ENCODE peak calls at places on chromosomes 4 and X, in ten cellular contexts. R is MM.1S; F is glutamatergic neuron; L is GM23338; Y is CD4-positive, alpha-beta T cell; H is endothelial cell; D is progenitor cell of endocrine pancreas; Q is cardiac muscle cell; P is mammary epithelial cell; B is bronchial epithelial cell. W is an unnamed sample.

GRCh38 chr4:42452823-42453222 is 55.5 kb downstream of the SHISA3 start:
- DNase-seq in P (no peak), H (no peak), Q (no peak), L (no peak), D (no peak), Y (no peak), R (no peak), B (no peak), F (no peak), W (no peak)

GRCh38 chrX:149830192-149830873 is 48.6 kb downstream of the MAGEA9 start:
- DNase-seq in B (peak), D (no peak), L (peak), R (no peak), H (peak), F (peak), Q (peak), Y (no peak), P (peak), W (peak)

GRCh38 chr4:4377683-4378082 is 9.2 kb upstream of the NSG1 start:
- DNase-seq in P (no peak), D (no peak), B (no peak), Y (no peak), F (peak), H (no peak), Q (peak), R (no peak), L (no peak), W (no peak)

GRCh38 chr4:40199999-40200880 is 3.4 kb downstream of the RHOH start:
- DNase-seq in L (no peak), Y (peak), D (no peak), P (peak), R (peak), H (no peak), F (no peak), Q (no peak), B (no peak), W (no peak)

GRCh38 chr4:7183161-7183560 is 9.2 kb upstream of the SORCS2 start:
- DNase-seq in P (no peak), H (no peak), R (no peak), L (no peak), F (no peak), D (no peak), Q (no peak), B (peak), Y (no peak), W (no peak)

GRCh38 chrX:141894733-141895132 is 9.0 kb upstream of the MAGEC1 start:
- DNase-seq in B (no peak), R (no peak), P (no peak), H (no peak), L (no peak), Y (no peak), F (no peak), D (no peak), Q (no peak), W (no peak)

GRCh38 chr4:68466751-68467150 is 19.5 kb downstream of the TMPRSS11E start:
- DNase-seq in Y (no peak), B (peak), L (no peak), R (no peak), P (peak), D (no peak), H (no peak), F (no peak), Q (no peak), W (no peak)

GRCh38 chr4:80134936-80135701 is 62.1 kb upstream of the ANTXR2 start:
- DNase-seq in Q (peak), Y (no peak), B (peak), P (peak), H (no peak), R (no peak), L (no peak), D (no peak), F (no peak), W (no peak)

GRCh38 chrX:101493225-101493624 is 8.0 kb downstream of the ARMCX4 start:
- DNase-seq in Y (no peak), R (no peak), D (no peak), H (no peak), Q (no peak), F (no peak), B (no peak), P (no peak), L (no peak), W (no peak)

GRCh38 chr4:75071241-75071778 is 138.4 kb downstream of the PARM1 start:
- DNase-seq in Y (no peak), B (no peak), P (no peak), H (no peak), D (no peak), Q (no peak), R (no peak), L (no peak), F (no peak), W (no peak)

GRCh38 chrX:76657499-76657898 is 230.0 kb downstream of the MAGEE1 start:
- DNase-seq in B (no peak), Q (no peak), R (no peak), F (no peak), L (no peak), P (no peak), Y (no peak), D (no peak), H (no peak), W (no peak)

GRCh38 chr4:171813195-171813955 is at the start of gene GALNTL6:
- DNase-seq in D (no peak), B (no peak), Q (peak), R (no peak), P (peak), F (peak), Y (no peak), H (peak), L (peak), W (peak)

GRCh38 chr4:113444386-113444785 is 317.2 kb downstream of the CAMK2D start:
- DNase-seq in L (no peak), D (no peak), R (no peak), H (no peak), Q (peak), F (no peak), Y (no peak), P (peak), B (peak), W (no peak)

GRCh38 chr4:106676173-106676921 is 307.8 kb upstream of the GIMD1 start:
- DNase-seq in L (no peak), H (no peak), B (peak), R (no peak), P (peak), Y (no peak), Q (peak), F (no peak), D (no peak), W (no peak)

GRCh38 chrX:38732866-38733265 is 68.4 kb upstream of the MID1IP1 start:
- DNase-seq in Q (no peak), H (no peak), F (no peak), D (no peak), R (no peak), B (peak), L (no peak), Y (no peak), P (peak), W (no peak)

GRCh38 chr4:113064244-113064643 is 14.8 kb downstream of the ANK2 start:
- DNase-seq in L (peak), D (peak), H (no peak), P (no peak), Y (no peak), Q (no peak), F (no peak), B (no peak), R (no peak), W (no peak)

GRCh38 chr4:131526686-131527085 is 1622.4 kb upstream of the PCDH10 start:
- DNase-seq in B (no peak), R (no peak), Q (no peak), F (no peak), L (no peak), D (no peak), H (no peak), Y (no peak), P (no peak), W (no peak)

GRCh38 chr4:2928242-2929155 is 34.7 kb downstream of the NOP14 start:
- DNase-seq in R (no peak), F (no peak), L (no peak), D (no peak), H (no peak), Y (no peak), P (no peak), B (no peak), Q (no peak), W (no peak)

GRCh38 chrX:69361286-69361926 is 142.7 kb upstream of the NALF2 start:
- DNase-seq in B (peak), P (peak), L (no peak), Y (no peak), R (no peak), D (no peak), H (no peak), F (no peak), Q (peak), W (peak)

GRCh38 chr4:154854362-154854761 is 73.3 kb downstream of the RBM46 start:
- DNase-seq in Y (no peak), P (peak), B (peak), H (no peak), Q (peak), D (no peak), F (no peak), L (peak), R (peak), W (no peak)

GRCh38 chrX:69116077-69116476 is 49.2 kb downstream of the PJA1 start:
- DNase-seq in Y (no peak), R (no peak), H (no peak), F (no peak), L (no peak), P (peak), Q (no peak), D (no peak), B (peak), W (no peak)

GRCh38 chr4:177441061-177441802 is 1.0 kb downstream of the AGA start:
- DNase-seq in Q (peak), L (peak), H (no peak), R (peak), P (peak), D (no peak), F (no peak), B (peak), Y (no peak), W (no peak)

GRCh38 chr4:40986375-40986774 is 228.0 kb downstream of the APBB2 start:
- DNase-seq in H (no peak), Q (peak), P (no peak), F (no peak), L (no peak), R (no peak), B (no peak), D (no peak), Y (no peak), W (no peak)

GRCh38 chr4:18155062-18156041 is 133.8 kb upstream of the LCORL start:
- DNase-seq in R (no peak), F (no peak), H (no peak), P (no peak), B (no peak), D (no peak), Q (no peak), L (no peak), Y (no peak), W (no peak)

GRCh38 chrX:4831574-4831973 is 1118.1 kb upstream of the PRKX start:
- DNase-seq in Y (no peak), D (no peak), F (no peak), P (no peak), R (no peak), H (no peak), B (peak), L (no peak), Q (no peak), W (no peak)

GRCh38 chr4:34720563-34720962 is 1523.8 kb downstream of the ARAP2 start:
- DNase-seq in F (no peak), L (peak), P (peak), Y (no peak), Q (peak), B (peak), H (no peak), R (peak), D (no peak), W (no peak)

GRCh38 chr4:101708640-101709039 is 81.9 kb upstream of the BANK1 start:
- DNase-seq in F (no peak), R (no peak), P (no peak), B (peak), L (no peak), Y (no peak), H (no peak), Q (no peak), D (no peak), W (no peak)

GRCh38 chrX:153922932-153923857 is 2.9 kb downstream of the ARHGAP4 start:
- DNase-seq in R (no peak), B (no peak), H (no peak), F (peak), P (peak), L (peak), Y (no peak), Q (peak), D (no peak), W (no peak)

GRCh38 chrX:107167163-107167921 is 38.9 kb downstream of the NUP62CL start:
- DNase-seq in Y (no peak), L (no peak), R (no peak), Q (no peak), P (no peak), B (peak), D (no peak), F (no peak), H (no peak), W (no peak)

GRCh38 chr4:53012738-53013137 is 150.6 kb downstream of the RASL11B start:
- DNase-seq in D (no peak), Q (peak), P (no peak), R (no peak), L (no peak), Y (no peak), H (no peak), F (no peak), B (no peak), W (no peak)

GRCh38 chr4:114921790-114922581 is 191.4 kb downstream of the NDST4 start:
- DNase-seq in L (no peak), B (no peak), R (no peak), P (no peak), D (no peak), H (no peak), Q (no peak), F (peak), Y (no peak), W (no peak)

GRCh38 chr4:104811727-104812126 is 317.0 kb upstream of the CXXC4 start:
- DNase-seq in H (no peak), R (no peak), B (no peak), L (peak), Q (no peak), D (no peak), F (peak), P (no peak), Y (no peak), W (no peak)
- TF ChIP-seq CTCF in H (no peak), R (no peak), B (no peak), L (peak), Q (no peak), D (no peak), F (peak), P (no peak), Y (no peak), W (no peak)

GRCh38 chrX:13389501-13389900 is 69.6 kb upstream of the ATXN3L start:
- DNase-seq in L (no peak), H (no peak), D (no peak), P (no peak), Q (no peak), Y (no peak), R (no peak), F (no peak), B (no peak), W (no peak)
- TF ChIP-seq CTCF in L (no peak), H (no peak), D (no peak), P (no peak), Q (no peak), Y (no peak), R (no peak), F (no peak), B (no peak), W (no peak)

GRCh38 chrX:118548831-118549230 is 53.2 kb downstream of the DOCK11 start:
- DNase-seq in Y (no peak), P (no peak), L (no peak), F (no peak), Q (no peak), D (no peak), H (no peak), B (no peak), R (no peak), W (no peak)
- TF ChIP-seq CTCF in Y (no peak), P (no peak), L (no peak), F (no peak), Q (no peak), D (no peak), H (no peak), B (no peak), R (no peak), W (no peak)

DNA sequence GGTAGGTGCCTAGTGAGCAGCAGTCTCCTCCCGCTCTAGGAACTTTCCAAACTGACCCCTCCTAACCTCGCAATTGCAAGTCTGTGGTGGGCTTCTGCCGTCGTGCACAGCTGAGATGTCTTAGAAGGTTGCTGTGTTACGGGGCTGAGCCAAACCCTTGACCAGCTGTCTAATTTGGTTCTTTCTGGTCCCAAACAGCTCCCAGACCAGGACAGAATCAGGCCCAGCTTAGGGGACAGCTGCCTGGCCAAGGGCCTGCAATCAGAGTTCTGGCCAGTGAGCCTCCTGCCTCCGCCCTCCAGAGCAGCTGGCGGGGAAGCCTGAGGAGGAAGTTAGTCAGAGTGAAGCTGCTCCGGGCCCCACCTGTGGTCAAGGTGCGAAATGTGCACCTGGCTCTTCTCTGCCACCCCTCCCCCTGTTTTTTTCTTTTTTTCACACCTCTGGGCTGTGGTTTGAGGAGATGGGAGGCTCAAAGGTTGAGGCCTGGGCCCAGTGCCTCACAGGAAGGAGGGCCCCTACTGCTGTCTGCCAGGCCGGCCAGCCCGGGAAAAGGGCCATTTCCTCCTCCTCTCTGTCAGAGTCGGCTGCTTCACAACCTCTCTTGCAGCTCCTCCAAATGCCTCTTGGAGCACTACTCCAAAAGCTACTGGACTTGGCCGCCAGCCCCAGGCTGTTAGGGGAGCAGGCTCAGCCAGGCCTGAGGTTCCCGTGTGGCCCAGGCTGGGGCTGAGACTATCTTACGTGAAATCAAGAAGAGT is 4.2 kb upstream of the CXCR3 start:
- DNase-seq in D (no peak), R (peak), Q (peak), B (peak), Y (peak), H (peak), L (peak), P (peak), F (no peak), W (peak)
- TF ChIP-seq CTCF in D (no peak), R (no peak), Q (peak), B (peak), Y (no peak), H (no peak), L (no peak), P (no peak), F (no peak), W (no peak)